ENCODE peak calls at places on chromosomes 16 and 17, in five cellular contexts. X, C, Z, O and L are unnamed samples.

GRCh38 chr16:84042879-84043485 is 387 bp upstream of the SLC38A8 start:
- DNase-seq in X (no peak), C (no peak), Z (no peak), O (no peak), L (no peak)

GRCh38 chr17:17526369-17526768 is 30.2 kb upstream of the RASD1 start:
- DNase-seq in X (no peak), C (no peak), Z (no peak), O (no peak), L (no peak)

GRCh38 chr17:46025510-46025909 is 26.5 kb downstream of the STH start:
- DNase-seq in X (no peak), C (no peak), Z (no peak), O (no peak), L (no peak)

GRCh38 chr17:2084766-2085647 is 30.1 kb downstream of the HIC1 start:
- DNase-seq in X (no peak), C (no peak), Z (peak), O (no peak), L (no peak)

GRCh38 chr16:375927-376816 is 5.6 kb downstream of the PGAP6 start:
- DNase-seq in X (no peak), C (no peak), Z (no peak), O (no peak), L (no peak)

GRCh38 chr16:66618588-66618987 is 14.1 kb downstream of the CMTM3 start:
- DNase-seq in X (peak), C (no peak), Z (no peak), O (peak), L (no peak)

GRCh38 chr16:82655315-82655714 is 28.5 kb downstream of the CDH13 start:
- DNase-seq in X (no peak), C (peak), Z (peak), O (no peak), L (no peak)

GRCh38 chr16:9251026-9251425 is 159.6 kb downstream of the HAPSTR1 start:
- DNase-seq in X (no peak), C (no peak), Z (no peak), O (no peak), L (no peak)

GRCh38 chr17:81309140-81309858 is 14.2 kb upstream of the SLC38A10 start:
- DNase-seq in X (peak), C (no peak), Z (peak), O (peak), L (peak)

GRCh38 chr16:27571433-27572306 is 21.7 kb downstream of the KATNIP start:
- DNase-seq in X (no peak), C (no peak), Z (no peak), O (no peak), L (no peak)

GRCh38 chr16:9772526-9772925 is 409.7 kb downstream of the GRIN2A start:
- DNase-seq in X (no peak), C (no peak), Z (no peak), O (no peak), L (no peak)

GRCh38 chr17:45906927-45907622 is 12.7 kb downstream of the MAPT start:
- DNase-seq in X (no peak), C (no peak), Z (no peak), O (no peak), L (no peak)

GRCh38 chr17:29116652-29117439 is 63.4 kb downstream of the MYO18A start:
- DNase-seq in X (no peak), C (peak), Z (peak), O (peak), L (peak)

GRCh38 chr16:87556941-87557459 is 45.3 kb upstream of the JPH3 start:
- DNase-seq in X (no peak), C (no peak), Z (no peak), O (peak), L (peak)

DNA sequence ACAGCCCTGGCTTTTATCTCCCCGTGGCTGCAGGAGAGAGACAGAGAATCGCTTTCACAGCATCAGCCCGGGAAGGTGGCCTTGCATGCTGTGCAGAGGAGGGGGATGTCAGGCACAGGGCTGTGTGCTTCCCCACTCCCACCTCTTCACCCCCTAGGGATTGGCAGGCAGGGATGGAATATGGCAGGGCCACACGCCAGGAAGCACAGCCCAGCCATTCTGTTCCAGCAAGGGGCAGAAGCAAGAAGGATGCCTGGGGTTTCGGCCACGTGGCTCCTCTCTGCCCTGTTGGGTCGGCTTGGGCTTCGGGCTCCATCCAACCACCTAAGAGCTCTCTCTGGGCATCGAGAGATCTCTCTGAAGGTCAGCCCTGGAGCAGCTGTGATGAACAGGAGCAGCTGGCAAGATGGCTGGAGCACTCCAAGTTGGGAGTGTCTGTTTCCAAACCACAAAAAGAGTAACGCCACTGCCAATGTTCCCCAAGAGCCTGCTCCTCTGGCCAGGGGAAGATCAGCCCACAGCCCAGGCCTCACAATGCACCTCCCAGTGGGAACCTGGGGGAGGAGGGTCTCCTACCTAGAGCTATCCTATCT is 223.2 kb downstream of the C16orf78 start:
- DNase-seq in X (no peak), C (no peak), Z (no peak), O (peak), L (no peak)
- H3K4me3 ChIP-seq in X (no peak), C (no peak), Z (no peak), O (no peak), L (no peak)

GRCh38 chr17:40364121-40364861 is at the start of gene GJD3:
- DNase-seq in X (no peak), C (no peak), Z (no peak), O (no peak), L (no peak)
- H3K4me3 ChIP-seq in X (peak), C (no peak), Z (peak), O (peak), L (peak)

GRCh38 chr17:44308865-44309264 is 464 bp downstream of the RUNDC3A start:
- DNase-seq in X (no peak), C (no peak), Z (no peak), O (no peak), L (no peak)
- H3K4me3 ChIP-seq in X (no peak), C (no peak), Z (peak), O (peak), L (peak)

GRCh38 chr17:48909796-48910195 is 1.6 kb downstream of the UBE2Z start:
- DNase-seq in X (no peak), C (no peak), Z (no peak), O (no peak), L (no peak)
- H3K4me3 ChIP-seq in X (peak), C (peak), Z (no peak), O (peak), L (peak)

DNA sequence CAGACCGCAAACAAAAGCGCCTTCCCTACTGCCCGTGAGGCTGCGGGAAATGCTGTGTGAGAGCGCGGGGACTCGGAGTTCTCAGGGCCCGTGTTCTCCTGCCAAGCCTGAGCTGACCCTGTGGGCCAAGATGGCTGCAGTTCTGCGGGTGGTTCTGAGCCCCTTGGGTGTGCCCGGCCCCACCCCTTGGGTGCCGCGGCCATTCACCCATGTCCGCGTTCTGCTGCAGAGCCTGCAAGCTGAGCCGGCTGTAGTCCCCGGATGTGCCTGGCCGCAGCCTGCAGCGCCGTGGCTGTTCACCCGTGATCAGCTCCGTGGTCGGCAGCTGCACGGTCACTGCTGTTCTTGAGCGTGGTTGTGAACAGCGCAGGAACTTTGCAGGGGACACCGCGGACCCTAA is 20.0 kb downstream of the ACSF3 start:
- DNase-seq in X (no peak), C (no peak), Z (peak), O (no peak), L (no peak)
- H3K4me3 ChIP-seq in X (no peak), C (no peak), Z (peak), O (no peak), L (no peak)

GRCh38 chr17:77540975-77541374 is 400.2 kb downstream of the SEC14L1 start:
- DNase-seq in X (no peak), C (no peak), Z (no peak), O (no peak), L (no peak)
- H3K4me3 ChIP-seq in X (no peak), C (no peak), Z (no peak), O (no peak), L (no peak)

GRCh38 chr17:64502809-64503208 is 3.3 kb downstream of the DDX5 start:
- DNase-seq in X (no peak), C (no peak), Z (no peak), O (no peak), L (no peak)
- H3K4me3 ChIP-seq in X (no peak), C (no peak), Z (no peak), O (peak), L (no peak)

GRCh38 chr17:7914771-7915610 is 1.1 kb downstream of the RNF227 start:
- DNase-seq in X (no peak), C (no peak), Z (no peak), O (peak), L (no peak)
- H3K4me3 ChIP-seq in X (peak), C (peak), Z (peak), O (peak), L (peak)

DNA sequence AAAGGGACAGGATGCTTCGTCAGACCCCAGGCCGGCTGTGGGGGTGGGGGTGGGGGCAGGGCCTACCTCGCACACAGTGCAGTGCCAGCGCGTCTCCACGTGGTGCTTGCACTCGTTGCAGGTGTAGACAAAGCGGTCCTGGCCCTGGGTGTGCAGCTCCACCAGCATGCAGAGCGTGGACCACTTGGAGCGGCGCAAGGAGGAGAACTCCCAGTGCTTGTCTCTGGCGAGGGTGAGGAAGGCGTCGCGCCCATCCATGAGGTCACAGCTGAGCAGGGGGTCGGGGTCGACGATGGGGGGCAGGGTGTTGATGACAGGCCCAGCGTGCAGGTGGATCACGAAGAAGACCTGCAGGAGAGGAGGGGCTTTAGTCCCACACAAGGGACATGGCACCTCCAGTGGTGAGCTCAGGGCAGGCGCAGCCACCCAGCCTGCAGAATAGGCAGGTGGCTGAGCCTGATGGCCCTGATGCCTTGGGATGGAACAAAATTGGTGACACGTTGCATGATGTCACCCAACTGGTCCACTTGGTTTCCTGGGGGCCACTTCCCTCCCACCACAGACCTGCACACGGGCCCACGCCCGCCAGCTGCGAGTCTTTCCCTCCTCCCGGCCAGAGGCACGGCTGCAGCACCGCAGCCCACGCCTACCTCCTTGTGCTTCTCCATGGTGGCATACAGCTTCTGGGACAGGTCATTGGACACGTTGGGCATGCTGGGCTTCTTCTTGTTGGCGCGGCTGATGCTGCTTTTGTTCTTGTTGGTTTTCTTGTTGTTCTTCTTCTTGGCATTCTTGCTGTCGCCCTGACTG is 14.0 kb upstream of the TRAP1 start:
- DNase-seq in X (no peak), C (no peak), Z (peak), O (no peak), L (no peak)
- H3K4me3 ChIP-seq in X (no peak), C (no peak), Z (no peak), O (no peak), L (no peak)

GRCh38 chr16:22299036-22299435 is 1.8 kb downstream of the POLR3E start:
- DNase-seq in X (no peak), C (no peak), Z (no peak), O (no peak), L (no peak)
- H3K4me3 ChIP-seq in X (peak), C (peak), Z (no peak), O (peak), L (no peak)